ENCODE peak calls at places on chromosomes 5 and 9, in seven cellular contexts. Q is naive thymus-derived CD8-positive, alpha-beta T cell; V is body of pancreas; H is A549; J is PC-9; W is AG08396; S is mesenteric fat pad. I is an unnamed sample.

GRCh38 chr5:162852145-162852544 is 585.2 kb upstream of the CCNG1 start:
- DNase-seq in S (no peak), V (no peak), J (no peak), H (no peak), W (no peak), Q (no peak), I (no peak)

GRCh38 chr5:160479926-160480325 is 58.3 kb downstream of the PTTG1 start:
- DNase-seq in S (no peak), V (no peak), J (no peak), W (peak; percentile 58), H (no peak), Q (no peak), I (no peak)

GRCh38 chr5:175711472-175712312 is 53.8 kb downstream of the HRH2 start:
- DNase-seq in S (peak; percentile 68), V (no peak), J (no peak), Q (no peak), W (no peak), H (no peak), I (no peak)

GRCh38 chr5:35067985-35068384 is 20.2 kb upstream of the AGXT2 start:
- DNase-seq in V (no peak), W (no peak), Q (no peak), J (no peak), S (no peak), H (no peak), I (no peak)

GRCh38 chr5:172420215-172420934 is 34.0 kb downstream of the SH3PXD2B start:
- DNase-seq in J (peak; percentile 91), S (no peak), Q (no peak), V (peak; percentile 97), H (peak; percentile 90), W (peak; percentile 84), I (no peak)

GRCh38 chr5:141640051-141640415 is 3.2 kb downstream of the RELL2 start:
- DNase-seq in W (no peak), H (no peak), J (no peak), S (no peak), Q (no peak), V (no peak), I (no peak)

GRCh38 chr9:70865471-70865870 is 255.9 kb downstream of the TRPM3 start:
- DNase-seq in W (no peak), V (no peak), Q (no peak), S (no peak), J (no peak), H (peak; percentile 10), I (no peak)

GRCh38 chr5:145554399-145554798 is 280.7 kb downstream of the PRELID2 start:
- DNase-seq in S (no peak), V (peak; percentile 3), W (peak; percentile 21), H (no peak), J (peak; percentile 23), Q (no peak), I (no peak)

GRCh38 chr5:136073714-136074113 is 44.9 kb downstream of the TGFBI start:
- DNase-seq in W (no peak), V (no peak), H (no peak), S (no peak), J (no peak), Q (no peak), I (no peak)

GRCh38 chr5:67289763-67290521 is 93.3 kb upstream of the CD180 start:
- DNase-seq in W (no peak), J (no peak), S (no peak), H (no peak), Q (no peak), V (no peak), I (no peak)

GRCh38 chr5:78293856-78294249 is 645 bp downstream of the AP3B1 start:
- DNase-seq in Q (no peak), S (no peak), H (no peak), W (no peak), J (no peak), V (no peak), I (no peak)

GRCh38 chr5:101009758-101010519 is 106.9 kb upstream of the ST8SIA4 start:
- DNase-seq in V (no peak), H (no peak), Q (no peak), J (no peak), S (no peak), W (no peak), I (no peak)

GRCh38 chr9:77488439-77489126 is 159.5 kb downstream of the GNA14 start:
- DNase-seq in W (peak; percentile 38), H (peak; percentile 25), S (no peak), Q (no peak), V (no peak), J (no peak), I (peak; percentile 27)

GRCh38 chr9:136080716-136081112 is 14.4 kb downstream of the NACC2 start:
- DNase-seq in J (no peak), H (no peak), Q (no peak), V (no peak), S (no peak), W (no peak), I (no peak)

GRCh38 chr9:124761710-124762109 is 9.4 kb downstream of the NR6A1 start:
- DNase-seq in W (no peak), Q (no peak), V (no peak), S (no peak), J (no peak), H (no peak), I (no peak)

I was measured in Kasumi-1.